ENCODE peak calls at places on chromosomes 16 and 17, in ten cellular contexts. M, D, S, P, E, H, C, G, V and L are unnamed samples.

GRCh38 chr17:8799001-8799850 is at the start of gene MFSD6L:
- DNase-seq in H (no peak), M (no peak), P (peak), V (peak), E (peak), S (no peak), C (no peak), G (peak), D (no peak), L (peak)

GRCh38 chr17:82110298-82110697 is 12.3 kb upstream of the FASN start:
- DNase-seq in D (no peak), H (no peak), G (no peak), V (no peak), C (no peak), S (no peak), E (peak), M (no peak), P (peak), L (no peak)

GRCh38 chr16:19690196-19690595 is 27.8 kb downstream of the KNOP1 start:
- DNase-seq in E (no peak), D (no peak), V (no peak), M (no peak), G (peak), H (no peak), S (no peak), P (no peak), C (no peak), L (no peak)

GRCh38 chr16:30018731-30019158 is 4.3 kb upstream of the C16orf92 start:
- DNase-seq in E (no peak), P (peak), G (no peak), D (no peak), M (no peak), H (no peak), S (peak), V (no peak), C (peak), L (no peak)

GRCh38 chr17:8123695-8124349 is at the start of gene HES7:
- DNase-seq in V (peak), P (peak), M (no peak), E (no peak), S (no peak), D (no peak), C (peak), H (no peak), G (no peak), L (no peak)

GRCh38 chr17:81436294-81436849 is 41.1 kb downstream of the BAHCC1 start:
- DNase-seq in E (peak), V (no peak), M (no peak), P (no peak), G (no peak), S (no peak), C (no peak), D (no peak), H (no peak), L (no peak)

GRCh38 chr16:81432899-81433560 is 11.6 kb upstream of the CMIP start:
- DNase-seq in G (no peak), M (no peak), S (no peak), H (no peak), V (no peak), C (no peak), D (no peak), P (no peak), E (no peak), L (no peak)

GRCh38 chr17:16073845-16074244 is 74.2 kb downstream of the TTC19 start:
- DNase-seq in H (no peak), M (no peak), G (no peak), V (no peak), P (no peak), D (no peak), C (no peak), E (no peak), S (no peak), L (no peak)

GRCh38 chr17:33262724-33263123 is 30.4 kb downstream of the ASIC2 start:
- DNase-seq in M (no peak), H (no peak), D (no peak), S (no peak), G (no peak), C (no peak), E (no peak), P (no peak), V (no peak), L (no peak)

GRCh38 chr17:42754782-42755181 is 6.2 kb upstream of the RAMP2 start:
- DNase-seq in H (no peak), V (no peak), D (no peak), P (no peak), E (no peak), G (peak), M (no peak), C (peak), S (peak), L (no peak)

GRCh38 chr17:21213491-21214014 is 408 bp downstream of the TMEM11 start:
- DNase-seq in H (peak), V (peak), M (peak), E (peak), S (peak), C (peak), G (peak), P (peak), D (no peak), L (no peak)

GRCh38 chr16:72291121-72291520 is 119.2 kb upstream of the PMFBP1 start:
- DNase-seq in E (no peak), V (no peak), P (no peak), G (peak), H (no peak), S (no peak), C (no peak), M (no peak), D (no peak), L (no peak)

GRCh38 chr17:82366749-82367148 is 4.8 kb upstream of the UTS2R start:
- DNase-seq in S (no peak), P (no peak), M (no peak), E (no peak), V (no peak), D (no peak), G (no peak), C (no peak), H (no peak), L (no peak)

GRCh38 chr17:32355649-32356377 is 5.9 kb downstream of the ZNF207 start:
- DNase-seq in H (no peak), C (no peak), V (no peak), D (no peak), S (no peak), P (no peak), G (no peak), E (no peak), M (no peak), L (no peak)

GRCh38 chr17:50087246-50087911 is 7.8 kb upstream of the PDK2 start:
- DNase-seq in C (peak), M (peak), D (peak), H (peak), E (peak), P (peak), S (peak), G (peak), V (peak), L (peak)

GRCh38 chr17:56908061-56908542 is 5.7 kb downstream of the TRIM25 start:
- DNase-seq in G (no peak), D (no peak), M (peak), C (peak), H (peak), P (peak), E (peak), S (peak), V (no peak), L (peak)

GRCh38 chr16:65312071-65312470 is 190.2 kb upstream of the CDH11 start:
- DNase-seq in E (no peak), D (no peak), C (no peak), M (no peak), V (no peak), S (no peak), G (peak), P (no peak), H (no peak), L (no peak)

GRCh38 chr16:4800290-4801041 is 2.0 kb downstream of the ROGDI start:
- DNase-seq in D (no peak), G (no peak), S (peak), M (no peak), H (no peak), E (peak), V (no peak), P (no peak), C (no peak), L (no peak)

GRCh38 chr16:85436636-85437160 is 176.4 kb upstream of the GSE1 start:
- DNase-seq in M (no peak), C (no peak), P (no peak), D (no peak), G (no peak), H (no peak), S (peak), V (peak), E (peak), L (no peak)

GRCh38 chr17:63275968-63276349 is 170.1 kb downstream of the CYB561 start:
- DNase-seq in D (no peak), P (no peak), E (no peak), V (no peak), H (no peak), S (no peak), C (no peak), M (no peak), G (peak), L (no peak)